ENCODE peak calls at places on chromosomes 2 and 18, in five cellular contexts. One of them, this sample, is unnamed. For H3K27me3, the result is how much of the 10 kb centered on the place peaks cover.

GRCh38 chr2:206805922-206806607 is 40.7 kb downstream of the FASTKD2 start:
- DNase-seq in tibial artery: no peak
- DNase-seq in CD8-positive, alpha-beta T cell: no peak
- DNase-seq in BJ: no peak
- DNase-seq in tibial nerve: no peak
- DNase-seq in this sample: no peak

GRCh38 chr2:148303166-148303565 is 282.3 kb downstream of the MBD5 start:
- DNase-seq in BJ: no peak
- DNase-seq in CD8-positive, alpha-beta T cell: no peak
- DNase-seq in tibial nerve: no peak
- DNase-seq in tibial artery: no peak
- DNase-seq in this sample: no peak

GRCh38 chr18:28178720-28179119 is 1.8 kb upstream of the CDH2 start:
- DNase-seq in BJ: no peak
- DNase-seq in CD8-positive, alpha-beta T cell: no peak
- DNase-seq in tibial nerve: no peak
- DNase-seq in tibial artery: no peak
- DNase-seq in this sample: no peak

GRCh38 chr2:241739651-241740050 is 5.2 kb downstream of the D2HGDH start:
- DNase-seq in tibial nerve: no peak
- DNase-seq in tibial artery: no peak
- DNase-seq in CD8-positive, alpha-beta T cell: peak
- DNase-seq in BJ: no peak
- DNase-seq in this sample: no peak

GRCh38 chr18:33749831-33750230 is 171.8 kb downstream of the ASXL3 start:
- DNase-seq in BJ: no peak
- DNase-seq in tibial artery: no peak
- DNase-seq in tibial nerve: no peak
- DNase-seq in CD8-positive, alpha-beta T cell: no peak
- DNase-seq in this sample: no peak

GRCh38 chr2:12076810-12077209 is 330.4 kb downstream of the LPIN1 start:
- DNase-seq in tibial nerve: no peak
- DNase-seq in CD8-positive, alpha-beta T cell: no peak
- DNase-seq in BJ: no peak
- DNase-seq in tibial artery: no peak
- DNase-seq in this sample: no peak

GRCh38 chr2:57882895-57883515 is 163.6 kb upstream of the VRK2 start:
- DNase-seq in CD8-positive, alpha-beta T cell: no peak
- DNase-seq in tibial nerve: no peak
- DNase-seq in tibial artery: no peak
- DNase-seq in BJ: no peak
- DNase-seq in this sample: no peak

GRCh38 chr2:109474319-109474825 is 139.4 kb downstream of the SEPTIN10 start:
- DNase-seq in CD8-positive, alpha-beta T cell: no peak
- DNase-seq in tibial artery: no peak
- DNase-seq in BJ: no peak
- DNase-seq in tibial nerve: no peak
- DNase-seq in this sample: no peak

GRCh38 chr18:9530226-9531009 is 55.1 kb downstream of the RALBP1 start:
- DNase-seq in tibial artery: no peak
- DNase-seq in BJ: no peak
- DNase-seq in tibial nerve: no peak
- DNase-seq in CD8-positive, alpha-beta T cell: no peak
- DNase-seq in this sample: peak

GRCh38 chr2:154710078-154710477 is 11.6 kb downstream of the KCNJ3 start:
- DNase-seq in tibial nerve: no peak
- DNase-seq in tibial artery: no peak
- DNase-seq in CD8-positive, alpha-beta T cell: no peak
- DNase-seq in BJ: no peak
- DNase-seq in this sample: no peak
- H3K27me3 ChIP-seq in tibial nerve: under half
- H3K27me3 ChIP-seq in tibial artery: under half
- H3K27me3 ChIP-seq in CD8-positive, alpha-beta T cell: under half
- H3K27me3 ChIP-seq in BJ: under half
- H3K27me3 ChIP-seq in this sample: under half

DNA sequence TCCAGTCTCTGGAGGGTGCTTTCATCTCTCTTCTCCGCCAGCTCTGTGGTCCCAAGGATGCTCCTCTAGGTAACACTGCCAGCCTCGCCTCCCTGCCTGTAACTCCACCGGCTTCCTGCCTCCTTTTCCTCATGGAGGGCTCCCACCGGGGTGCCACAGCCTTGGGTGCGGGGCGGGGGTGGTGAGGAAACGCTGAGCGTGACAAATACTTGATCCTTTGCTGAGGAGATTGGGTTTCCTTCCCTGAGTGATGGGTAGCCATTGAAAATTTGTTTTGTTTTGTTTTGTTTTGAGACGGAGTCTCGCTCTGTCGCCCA is 25.1 kb downstream of the TIMM21 start:
- DNase-seq in BJ: no peak
- DNase-seq in tibial nerve: no peak
- DNase-seq in CD8-positive, alpha-beta T cell: no peak
- DNase-seq in tibial artery: no peak
- DNase-seq in this sample: no peak
- H3K27me3 ChIP-seq in BJ: under half
- H3K27me3 ChIP-seq in tibial nerve: under half
- H3K27me3 ChIP-seq in CD8-positive, alpha-beta T cell: under half
- H3K27me3 ChIP-seq in tibial artery: under half
- H3K27me3 ChIP-seq in this sample: under half

DNA sequence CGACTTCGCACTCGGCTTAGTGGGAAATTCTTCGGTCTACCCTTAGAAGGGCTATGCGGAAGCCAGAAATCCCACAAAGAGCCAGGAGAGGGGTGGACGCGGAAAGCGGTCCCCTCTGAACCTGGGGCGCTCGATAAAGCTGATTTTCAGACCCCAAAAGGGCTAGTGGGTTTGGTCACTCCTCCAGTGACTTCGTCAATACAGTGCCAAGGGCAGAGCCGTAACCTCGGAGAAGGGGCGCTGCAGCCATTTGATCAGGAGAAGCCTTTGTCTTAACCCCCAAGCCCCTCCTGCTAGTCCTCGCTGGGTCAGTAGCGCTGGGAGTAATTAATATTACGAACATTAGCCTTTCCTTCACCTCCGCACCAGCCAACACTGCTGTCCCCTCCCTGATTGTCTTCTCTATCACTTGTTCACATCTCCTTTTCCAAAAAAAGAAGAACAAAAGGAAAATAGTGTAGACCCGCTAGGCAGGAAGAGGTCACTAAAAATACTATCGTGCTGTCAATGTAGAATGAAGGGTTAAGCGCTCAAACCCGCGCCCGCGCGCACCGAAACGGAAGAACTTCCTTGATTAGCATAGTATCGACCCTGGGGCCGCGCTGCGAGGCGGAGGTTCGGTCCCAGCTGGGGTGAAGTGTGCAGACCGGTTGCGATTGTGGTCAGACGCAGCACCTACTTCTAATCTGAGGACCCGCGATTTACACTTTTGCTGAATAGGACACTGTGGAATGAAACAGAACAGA is 63.3 kb upstream of the MAPRE2 start:
- DNase-seq in CD8-positive, alpha-beta T cell: peak
- DNase-seq in BJ: no peak
- DNase-seq in tibial artery: peak
- DNase-seq in tibial nerve: no peak
- DNase-seq in this sample: peak
- H3K27me3 ChIP-seq in CD8-positive, alpha-beta T cell: under half
- H3K27me3 ChIP-seq in BJ: under half
- H3K27me3 ChIP-seq in tibial artery: under half
- H3K27me3 ChIP-seq in tibial nerve: under half
- H3K27me3 ChIP-seq in this sample: under half

GRCh38 chr2:144124882-144125281 is 395.0 kb downstream of the ZEB2 start:
- DNase-seq in BJ: no peak
- DNase-seq in tibial nerve: no peak
- DNase-seq in CD8-positive, alpha-beta T cell: no peak
- DNase-seq in tibial artery: no peak
- DNase-seq in this sample: no peak
- H3K27me3 ChIP-seq in BJ: under half
- H3K27me3 ChIP-seq in tibial nerve: under half
- H3K27me3 ChIP-seq in CD8-positive, alpha-beta T cell: under half
- H3K27me3 ChIP-seq in tibial artery: under half
- H3K27me3 ChIP-seq in this sample: under half

GRCh38 chr18:5895886-5896740 is 791 bp upstream of the TMEM200C start:
- DNase-seq in CD8-positive, alpha-beta T cell: no peak
- DNase-seq in BJ: no peak
- DNase-seq in tibial artery: no peak
- DNase-seq in tibial nerve: no peak
- DNase-seq in this sample: no peak
- H3K27me3 ChIP-seq in CD8-positive, alpha-beta T cell: under half
- H3K27me3 ChIP-seq in BJ: under half
- H3K27me3 ChIP-seq in tibial artery: under half
- H3K27me3 ChIP-seq in tibial nerve: under half
- H3K27me3 ChIP-seq in this sample: half or more

GRCh38 chr2:118242216-118242615 is 153.9 kb downstream of the INSIG2 start:
- DNase-seq in tibial nerve: no peak
- DNase-seq in BJ: no peak
- DNase-seq in tibial artery: no peak
- DNase-seq in CD8-positive, alpha-beta T cell: no peak
- DNase-seq in this sample: no peak
- H3K27me3 ChIP-seq in tibial nerve: under half
- H3K27me3 ChIP-seq in BJ: under half
- H3K27me3 ChIP-seq in tibial artery: under half
- H3K27me3 ChIP-seq in CD8-positive, alpha-beta T cell: under half
- H3K27me3 ChIP-seq in this sample: under half

DNA sequence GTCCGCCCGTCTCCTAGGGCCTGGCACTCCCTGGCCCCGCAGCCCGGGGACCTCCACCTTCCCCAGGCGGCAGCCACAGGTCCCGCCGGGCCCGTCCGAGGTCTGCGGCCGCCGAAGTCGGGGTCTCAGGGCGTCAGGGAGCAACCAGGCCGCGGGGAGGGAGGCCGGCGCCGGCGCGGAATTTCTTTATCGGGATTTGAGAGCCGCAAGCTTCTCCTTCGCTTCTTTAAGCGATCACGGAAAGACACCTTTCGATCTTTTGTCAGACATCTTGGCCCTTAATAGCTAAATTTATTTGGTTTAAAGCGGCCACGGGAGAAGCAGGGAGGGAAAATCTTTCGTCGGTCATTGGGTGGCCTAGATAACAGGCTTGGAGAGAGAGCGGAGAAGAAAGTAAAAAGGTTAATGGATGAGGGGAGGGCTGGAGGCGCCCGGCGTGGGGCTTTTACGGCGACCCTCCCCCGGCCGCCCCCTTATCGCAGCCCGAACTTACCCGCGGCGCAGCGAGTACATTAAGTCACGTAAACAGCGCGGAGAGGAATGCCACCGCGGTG is 4.3 kb upstream of the GATA6 start:
- DNase-seq in BJ: no peak
- DNase-seq in tibial artery: no peak
- DNase-seq in CD8-positive, alpha-beta T cell: no peak
- DNase-seq in tibial nerve: no peak
- DNase-seq in this sample: no peak
- H3K27me3 ChIP-seq in BJ: under half
- H3K27me3 ChIP-seq in tibial artery: under half
- H3K27me3 ChIP-seq in CD8-positive, alpha-beta T cell: under half
- H3K27me3 ChIP-seq in tibial nerve: under half
- H3K27me3 ChIP-seq in this sample: half or more

GRCh38 chr2:172985139-172985874 is 90.3 kb upstream of the MAP3K20 start:
- DNase-seq in tibial nerve: peak
- DNase-seq in CD8-positive, alpha-beta T cell: no peak
- DNase-seq in BJ: no peak
- DNase-seq in tibial artery: no peak
- DNase-seq in this sample: no peak
- H3K27me3 ChIP-seq in tibial nerve: under half
- H3K27me3 ChIP-seq in CD8-positive, alpha-beta T cell: under half
- H3K27me3 ChIP-seq in BJ: under half
- H3K27me3 ChIP-seq in tibial artery: under half
- H3K27me3 ChIP-seq in this sample: under half

DNA sequence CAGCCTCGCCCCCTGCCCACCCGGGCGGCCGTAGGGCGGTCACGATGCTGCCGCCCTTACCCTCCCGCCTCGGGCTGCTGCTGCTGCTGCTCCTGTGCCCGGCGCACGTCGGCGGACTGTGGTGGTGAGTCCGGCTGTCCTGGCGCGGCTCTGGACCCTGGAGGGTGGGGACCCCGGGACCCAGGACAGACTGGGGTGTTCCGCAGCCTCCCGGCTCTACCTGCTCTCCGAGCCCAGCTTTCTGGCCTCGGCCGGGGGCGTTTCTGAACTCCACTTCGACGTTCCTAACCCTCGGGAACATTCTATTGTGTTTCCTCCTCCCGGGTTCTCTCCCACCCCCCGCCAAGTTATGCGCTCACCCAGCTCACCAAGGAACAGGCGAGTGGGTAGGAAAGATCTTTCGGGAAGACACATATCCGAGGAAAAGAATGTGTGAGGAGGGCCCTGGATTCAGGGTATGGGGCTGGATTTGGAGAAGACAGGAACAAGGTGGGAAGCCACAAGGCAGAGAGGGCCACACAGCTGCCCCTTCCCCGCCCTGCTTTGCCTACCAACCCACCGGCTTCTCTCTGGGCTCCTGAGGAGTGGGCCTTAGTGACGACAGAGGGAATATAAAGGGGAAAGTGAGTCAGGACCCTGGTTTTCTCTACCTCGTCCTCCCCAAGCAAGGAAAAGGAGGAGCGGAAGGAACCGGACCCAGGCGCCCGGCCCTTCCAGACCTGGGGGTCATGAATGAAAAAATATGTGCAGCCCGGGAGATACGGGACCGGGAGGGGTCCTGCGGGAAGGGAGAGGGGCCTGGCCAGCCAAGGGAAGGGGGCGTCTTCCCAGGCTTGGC is 608 bp downstream of the WNT6 start:
- DNase-seq in tibial nerve: no peak
- DNase-seq in tibial artery: no peak
- DNase-seq in BJ: no peak
- DNase-seq in CD8-positive, alpha-beta T cell: no peak
- DNase-seq in this sample: no peak
- H3K27me3 ChIP-seq in tibial nerve: under half
- H3K27me3 ChIP-seq in tibial artery: under half
- H3K27me3 ChIP-seq in BJ: half or more
- H3K27me3 ChIP-seq in CD8-positive, alpha-beta T cell: under half
- H3K27me3 ChIP-seq in this sample: half or more